ENCODE peak calls at places on chromosomes 11 and 22, in five cellular contexts. N is neural progenitor cell, A is HCT116, F is GM23338, Y is PC-3. H is an unnamed sample. For H3K27me3, the result is how much of the 10 kb centered on the place peaks cover.

GRCh38 chr11:67504950-67505561 is at the start of gene PITPNM1:
- DNase-seq in N (peak), Y (peak), F (peak), A (no peak), H (no peak)

GRCh38 chr11:2483426-2483825 is 38.6 kb downstream of the KCNQ1 start:
- DNase-seq in F (no peak), N (no peak), A (no peak), Y (no peak), H (peak)

GRCh38 chr22:25364281-25364680 is 144.8 kb downstream of the CRYBB2 start:
- DNase-seq in F (no peak), A (no peak), Y (peak), N (no peak), H (no peak)

GRCh38 chr22:27133951-27134664 is 476.7 kb downstream of the MIAT start:
- DNase-seq in N (no peak), Y (peak), F (no peak), A (no peak), H (no peak)

GRCh38 chr11:66335531-66336233 is 552 bp downstream of the RIN1 start:
- DNase-seq in Y (peak), N (peak), A (no peak), F (peak), H (no peak)

GRCh38 chr11:73242291-73243092 is 24.4 kb downstream of the P2RY2 start:
- DNase-seq in Y (peak), F (peak), A (peak), N (peak), H (peak)

GRCh38 chr22:40922484-40923303 is 28.5 kb upstream of the RBX1 start:
- DNase-seq in Y (peak), F (peak), N (peak), A (peak), H (peak)

GRCh38 chr11:65392186-65392829 is 5.9 kb downstream of the FRMD8 start:
- DNase-seq in F (no peak), Y (no peak), N (no peak), A (no peak), H (no peak)

GRCh38 chr11:76606102-76606793 is 64.3 kb downstream of the LRRC32 start:
- DNase-seq in N (no peak), Y (no peak), A (no peak), F (no peak), H (no peak)

GRCh38 chr11:3095712-3096361 is 38.6 kb upstream of the CARS1 start:
- DNase-seq in Y (peak), F (no peak), N (peak), A (no peak), H (no peak)

GRCh38 chr11:120337133-120337895 is 1.1 kb downstream of the ARHGEF12 start:
- DNase-seq in Y (peak), F (peak), A (no peak), N (peak), H (peak)

GRCh38 chr11:90220391-90220790 is 2.5 kb downstream of the CHORDC1 start:
- DNase-seq in F (no peak), Y (peak), N (no peak), A (no peak), H (no peak)

GRCh38 chr11:119396835-119397234 is 15.3 kb upstream of the USP2 start:
- DNase-seq in A (no peak), F (no peak), N (no peak), Y (no peak), H (no peak)

GRCh38 chr11:122375687-122376399 is 259.8 kb upstream of the BLID start:
- DNase-seq in A (peak), Y (peak), N (no peak), F (no peak), H (no peak)

GRCh38 chr11:124113890-124114289 is 1.4 kb upstream of the VWA5A start:
- DNase-seq in Y (no peak), A (no peak), N (no peak), F (no peak), H (no peak)

GRCh38 chr11:36162282-36162825 is 126.9 kb downstream of the COMMD9 start:
- DNase-seq in F (no peak), A (no peak), N (no peak), Y (no peak), H (no peak)

GRCh38 chr11:7512525-7513209 is 1.1 kb upstream of the PPFIBP2 start:
- DNase-seq in N (no peak), A (no peak), F (peak), Y (no peak), H (peak)

GRCh38 chr11:30914143-30914762 is 328.1 kb upstream of the MPPED2 start:
- DNase-seq in F (peak), N (peak), Y (peak), A (peak), H (peak)

GRCh38 chr11:43508511-43508918 is 149.8 kb downstream of the TTC17 start:
- DNase-seq in F (no peak), N (no peak), Y (peak), A (no peak), H (no peak)

GRCh38 chr11:47667135-47667534 is 24.8 kb upstream of the MTCH2 start:
- DNase-seq in F (no peak), A (no peak), Y (no peak), N (no peak), H (no peak)

GRCh38 chr11:18106688-18107087 is 806 bp upstream of the SAAL1 start:
- DNase-seq in Y (peak), F (no peak), A (no peak), N (no peak), H (no peak)

GRCh38 chr11:128867277-128867676 is at the start of gene KCNJ1:
- DNase-seq in F (no peak), A (no peak), N (no peak), Y (peak), H (no peak)

GRCh38 chr11:68495872-68496271 is 35.3 kb downstream of the PPP6R3 start:
- DNase-seq in Y (no peak), A (no peak), N (no peak), F (no peak), H (no peak)

GRCh38 chr11:10076458-10077141 is 217.4 kb downstream of the SBF2 start:
- DNase-seq in Y (peak), A (peak), F (peak), N (peak), H (peak)

GRCh38 chr11:69704508-69705245 is 855 bp upstream of the FGF19 start:
- DNase-seq in A (no peak), Y (peak), N (peak), F (peak), H (no peak)

GRCh38 chr11:125263268-125263790 is 98.8 kb downstream of the PKNOX2 start:
- DNase-seq in N (peak), A (no peak), Y (no peak), F (peak), H (no peak)

GRCh38 chr22:36692280-36692679 is 11.3 kb downstream of the CACNG2 start:
- DNase-seq in F (no peak), N (peak), Y (no peak), A (no peak), H (no peak)

GRCh38 chr11:45833761-45834160 is 13.5 kb upstream of the CRY2 start:
- DNase-seq in F (no peak), N (no peak), A (no peak), Y (no peak), H (no peak)

GRCh38 chr22:26846645-26847044 is 189.3 kb downstream of the MIAT start:
- DNase-seq in A (no peak), N (no peak), Y (no peak), F (no peak), H (no peak)

GRCh38 chr11:17267576-17267975 is 9.0 kb upstream of the NUCB2 start:
- DNase-seq in Y (peak), A (peak), F (peak), N (no peak), H (peak)

GRCh38 chr11:28342704-28343103 is 234.5 kb downstream of the METTL15 start:
- DNase-seq in F (no peak), N (no peak), A (no peak), Y (no peak), H (no peak)

GRCh38 chr22:19607198-19608113 is 83.2 kb upstream of the CLDN5 start:
- DNase-seq in Y (peak), N (no peak), A (no peak), F (peak), H (peak)

GRCh38 chr11:122468965-122469364 is 186.6 kb upstream of the UBASH3B start:
- DNase-seq in Y (no peak), N (no peak), F (no peak), A (no peak), H (no peak)

GRCh38 chr11:1091332-1092083 is 16.8 kb downstream of the MUC2 start:
- DNase-seq in A (no peak), N (no peak), F (no peak), Y (no peak), H (no peak)
- TF ChIP-seq EZH2phosphoT487 in A (no peak), N (no peak), F (no peak), Y (no peak), H (no peak)

GRCh38 chr11:116578971-116579687 is 193.7 kb downstream of the BUD13 start:
- DNase-seq in A (no peak), Y (no peak), N (peak), F (peak), H (no peak)

GRCh38 chr11:116580828-116581227 is 192.0 kb downstream of the BUD13 start:
- DNase-seq in Y (no peak), N (peak), F (peak), A (no peak), H (no peak)

GRCh38 chr11:116582621-116583020 is 190.2 kb downstream of the BUD13 start:
- DNase-seq in N (no peak), Y (no peak), F (no peak), A (no peak), H (no peak)

GRCh38 chr11:116579857-116580727 is 192.7 kb downstream of the BUD13 start:
- DNase-seq in F (peak), A (no peak), N (peak), Y (no peak), H (no peak)

GRCh38 chr11:116581349-116581748 is 191.4 kb downstream of the BUD13 start:
- DNase-seq in F (peak), Y (no peak), A (no peak), N (peak), H (no peak)
- H3K27me3 ChIP-seq in F (half or more), Y (half or more), A (half or more), N (half or more), H (under half)

DNA sequence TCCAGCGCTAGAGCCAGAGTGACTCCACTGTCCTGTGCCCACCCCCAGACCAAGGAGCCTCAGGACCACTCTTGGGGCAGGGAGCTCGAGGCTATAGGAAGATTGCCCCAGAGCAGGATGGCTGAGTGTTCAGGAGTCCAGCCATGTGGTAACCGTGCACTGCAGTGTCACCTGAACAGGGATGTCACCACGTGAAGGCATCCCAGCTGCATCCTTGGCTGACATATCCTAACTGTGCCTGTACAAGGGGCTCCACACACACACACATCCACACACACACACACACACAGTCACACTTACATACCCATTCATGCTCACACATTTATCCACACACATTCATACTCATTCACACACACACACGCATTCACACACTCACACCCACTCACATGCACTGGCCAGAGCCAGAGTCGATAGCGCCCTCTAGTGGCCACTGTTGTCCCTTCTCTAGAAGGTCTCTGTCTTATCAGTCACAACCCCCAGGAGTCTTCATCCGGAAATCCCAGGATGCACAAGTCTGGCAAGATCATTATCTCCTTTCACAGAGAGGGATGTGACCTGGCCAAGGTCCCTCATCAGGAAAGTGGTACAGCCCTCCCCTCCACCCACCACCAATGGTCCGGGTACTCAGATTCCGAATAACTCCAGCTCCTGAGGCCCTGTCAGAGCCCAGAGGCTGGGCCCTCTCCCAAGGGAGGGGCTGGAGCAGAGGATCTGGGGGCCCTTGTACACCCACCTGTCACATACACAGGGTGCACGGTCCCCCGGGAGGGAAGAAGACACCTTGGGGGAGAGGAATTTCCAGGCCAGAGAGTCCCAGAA is 55.1 kb downstream of the IGLL5 start:
- DNase-seq in N (peak), A (peak), Y (peak), F (peak), H (peak)
- TF ChIP-seq CTCF in N (peak), A (peak), Y (peak), F (peak), H (peak)

GRCh38 chr11:101442171-101442570 is 141.6 kb downstream of the TRPC6 start:
- DNase-seq in N (no peak), Y (peak), A (no peak), F (no peak), H (no peak)
- TF ChIP-seq EZH2phosphoT487 in N (no peak), Y (no peak), A (no peak), F (no peak), H (no peak)

GRCh38 chr22:49727881-49728563 is 99.7 kb downstream of the BRD1 start:
- DNase-seq in F (no peak), Y (no peak), N (no peak), A (no peak), H (no peak)
- H3K27me3 ChIP-seq in F (under half), Y (half or more), N (half or more), A (half or more), H (half or more)

GRCh38 chr11:114956565-114956964 is 278.2 kb downstream of the NXPE2 start:
- DNase-seq in F (no peak), N (no peak), A (no peak), Y (no peak), H (no peak)

DNA sequence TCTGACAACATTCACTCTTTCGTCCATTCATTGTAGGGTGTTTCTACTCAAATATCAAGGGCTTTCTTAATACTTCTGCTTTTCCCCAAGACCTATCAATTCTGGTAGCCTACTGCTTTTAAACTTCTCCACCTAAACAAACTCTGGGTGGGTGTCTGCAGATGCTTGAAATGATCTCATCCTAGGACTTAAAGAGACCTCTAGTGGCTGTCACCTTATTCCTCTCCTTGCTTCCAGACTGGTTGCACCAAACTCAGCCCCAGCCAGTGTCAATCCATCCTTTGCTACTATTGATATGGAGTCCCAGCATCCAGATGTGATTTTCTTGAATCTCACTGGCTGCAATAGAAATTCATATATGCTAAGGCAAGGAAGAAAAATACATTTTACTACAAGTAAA is 274.7 kb downstream of the NXPE2 start:
- DNase-seq in Y (no peak), N (peak), A (no peak), F (peak), H (no peak)
- TF ChIP-seq CTCF in Y (no peak), N (peak), A (no peak), F (peak), H (no peak)

GRCh38 chr11:57648791-57649735 is 649 bp downstream of the YPEL4 start:
- DNase-seq in A (no peak), F (peak), N (peak), Y (no peak), H (peak)
- TF ChIP-seq EZH2phosphoT487 in A (no peak), F (no peak), N (no peak), Y (no peak), H (no peak)

DNA sequence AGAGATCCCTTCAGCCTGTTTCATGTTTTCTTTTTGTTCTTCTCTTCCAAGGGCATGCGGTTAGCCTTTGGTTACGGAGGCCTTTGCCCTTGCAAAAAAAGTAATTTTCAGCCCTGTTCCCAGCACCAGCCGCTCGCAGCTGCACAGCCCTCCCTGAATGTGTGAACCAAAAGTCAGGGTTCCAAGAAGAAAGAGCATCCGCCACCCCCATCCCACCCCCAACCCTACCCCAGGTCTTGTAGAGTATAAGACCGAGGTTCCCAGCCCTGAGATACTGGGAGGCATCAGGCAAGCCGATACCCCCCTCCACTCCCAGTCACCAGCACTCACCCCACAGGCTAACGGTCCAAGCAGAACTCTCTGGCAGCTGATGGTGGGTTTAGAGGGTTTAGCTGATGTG is 56.3 kb downstream of the IGLL1 start:
- DNase-seq in A (no peak), N (no peak), F (no peak), Y (no peak), H (no peak)
- H3K27me3 ChIP-seq in A (under half), N (under half), F (half or more), Y (under half), H (under half)

GRCh38 chr11:26470992-26471391 is 101.1 kb downstream of the MUC15 start:
- DNase-seq in A (no peak), N (no peak), F (no peak), Y (no peak), H (no peak)
- TF ChIP-seq CTCF in A (no peak), N (no peak), F (no peak), Y (no peak), H (no peak)

GRCh38 chr11:22471405-22471804 is 133.2 kb downstream of the SLC17A6 start:
- DNase-seq in A (no peak), Y (no peak), N (no peak), F (no peak), H (no peak)
- TF ChIP-seq EZH2phosphoT487 in A (no peak), Y (no peak), N (no peak), F (no peak), H (no peak)

H was measured in MM.1S.